ENCODE peak calls at places on chromosomes 16 and 17, in six cellular contexts. One of them, this sample, is unnamed.

GRCh38 chr16:79272141-79272577 is 328.4 kb downstream of the MAF start:
- DNase-seq in lower leg skin: no peak
- DNase-seq in mammary epithelial cell: no peak
- DNase-seq in omental fat pad: no peak
- DNase-seq in fibroblast of lung: no peak
- DNase-seq in stomach: no peak
- DNase-seq in this sample: no peak

GRCh38 chr16:21183995-21184394 is 25.5 kb downstream of the LDAF1 start:
- DNase-seq in omental fat pad: no peak
- DNase-seq in stomach: no peak
- DNase-seq in fibroblast of lung: no peak
- DNase-seq in mammary epithelial cell: no peak
- DNase-seq in lower leg skin: no peak
- DNase-seq in this sample: no peak

GRCh38 chr16:83059237-83059636 is 432.5 kb downstream of the CDH13 start:
- DNase-seq in stomach: no peak
- DNase-seq in omental fat pad: no peak
- DNase-seq in lower leg skin: no peak
- DNase-seq in fibroblast of lung: no peak
- DNase-seq in mammary epithelial cell: peak
- DNase-seq in this sample: no peak

GRCh38 chr16:10083301-10083700 is 98.9 kb downstream of the GRIN2A start:
- DNase-seq in omental fat pad: no peak
- DNase-seq in mammary epithelial cell: no peak
- DNase-seq in stomach: no peak
- DNase-seq in lower leg skin: no peak
- DNase-seq in fibroblast of lung: no peak
- DNase-seq in this sample: no peak

GRCh38 chr17:35774499-35774898 is 13.8 kb downstream of the C17orf50 start:
- DNase-seq in omental fat pad: no peak
- DNase-seq in mammary epithelial cell: no peak
- DNase-seq in fibroblast of lung: peak
- DNase-seq in lower leg skin: no peak
- DNase-seq in stomach: peak
- DNase-seq in this sample: no peak

GRCh38 chr17:8859029-8859803 is 8.3 kb downstream of the PIK3R6 start:
- DNase-seq in mammary epithelial cell: peak
- DNase-seq in lower leg skin: peak
- DNase-seq in omental fat pad: no peak
- DNase-seq in fibroblast of lung: no peak
- DNase-seq in stomach: no peak
- DNase-seq in this sample: no peak

GRCh38 chr17:78573955-78574354 is 3.2 kb downstream of the DNAH17 start:
- DNase-seq in mammary epithelial cell: no peak
- DNase-seq in stomach: no peak
- DNase-seq in fibroblast of lung: no peak
- DNase-seq in omental fat pad: no peak
- DNase-seq in lower leg skin: no peak
- DNase-seq in this sample: no peak

GRCh38 chr17:39618252-39618913 is 8.4 kb upstream of the PPP1R1B start:
- DNase-seq in lower leg skin: peak
- DNase-seq in omental fat pad: no peak
- DNase-seq in stomach: no peak
- DNase-seq in mammary epithelial cell: peak
- DNase-seq in fibroblast of lung: no peak
- DNase-seq in this sample: no peak

GRCh38 chr17:59565959-59566324 is 532 bp downstream of the DHX40 start:
- DNase-seq in omental fat pad: no peak
- DNase-seq in stomach: peak
- DNase-seq in fibroblast of lung: peak
- DNase-seq in mammary epithelial cell: peak
- DNase-seq in lower leg skin: no peak
- DNase-seq in this sample: no peak

GRCh38 chr16:9650284-9650683 is 531.9 kb downstream of the GRIN2A start:
- DNase-seq in stomach: no peak
- DNase-seq in lower leg skin: no peak
- DNase-seq in mammary epithelial cell: no peak
- DNase-seq in fibroblast of lung: no peak
- DNase-seq in omental fat pad: no peak
- DNase-seq in this sample: no peak

GRCh38 chr17:69058165-69058564 is 2.6 kb downstream of the ABCA9 start:
- DNase-seq in fibroblast of lung: no peak
- DNase-seq in stomach: no peak
- DNase-seq in lower leg skin: no peak
- DNase-seq in mammary epithelial cell: no peak
- DNase-seq in omental fat pad: no peak
- DNase-seq in this sample: no peak

GRCh38 chr17:76920364-76921139 is 52.3 kb downstream of the MGAT5B start:
- DNase-seq in fibroblast of lung: no peak
- DNase-seq in stomach: no peak
- DNase-seq in mammary epithelial cell: no peak
- DNase-seq in omental fat pad: no peak
- DNase-seq in lower leg skin: no peak
- DNase-seq in this sample: no peak

GRCh38 chr16:10122546-10122945 is 59.7 kb downstream of the GRIN2A start:
- DNase-seq in stomach: no peak
- DNase-seq in fibroblast of lung: no peak
- DNase-seq in lower leg skin: no peak
- DNase-seq in mammary epithelial cell: no peak
- DNase-seq in omental fat pad: no peak
- DNase-seq in this sample: no peak

GRCh38 chr17:73444021-73444420 is 132.2 kb upstream of the CDC42EP4 start:
- DNase-seq in omental fat pad: no peak
- DNase-seq in lower leg skin: no peak
- DNase-seq in mammary epithelial cell: no peak
- DNase-seq in stomach: no peak
- DNase-seq in fibroblast of lung: no peak
- DNase-seq in this sample: no peak

GRCh38 chr17:55317284-55317683 is 52.5 kb downstream of the HLF start:
- DNase-seq in mammary epithelial cell: no peak
- DNase-seq in omental fat pad: no peak
- DNase-seq in lower leg skin: no peak
- DNase-seq in stomach: no peak
- DNase-seq in fibroblast of lung: no peak
- DNase-seq in this sample: no peak

GRCh38 chr17:20273741-20274500 is 193.4 kb downstream of the LGALS9B start:
- DNase-seq in stomach: no peak
- DNase-seq in mammary epithelial cell: no peak
- DNase-seq in lower leg skin: no peak
- DNase-seq in fibroblast of lung: no peak
- DNase-seq in omental fat pad: no peak
- DNase-seq in this sample: no peak

GRCh38 chr16:87664792-87665191 is 62.5 kb downstream of the JPH3 start:
- DNase-seq in omental fat pad: no peak
- DNase-seq in mammary epithelial cell: no peak
- DNase-seq in fibroblast of lung: no peak
- DNase-seq in stomach: no peak
- DNase-seq in lower leg skin: no peak
- DNase-seq in this sample: no peak

GRCh38 chr16:83475108-83475507 is 332.7 kb upstream of the HSBP1 start:
- DNase-seq in omental fat pad: no peak
- DNase-seq in fibroblast of lung: no peak
- DNase-seq in lower leg skin: no peak
- DNase-seq in mammary epithelial cell: no peak
- DNase-seq in stomach: no peak
- DNase-seq in this sample: no peak

GRCh38 chr16:62213763-62214162 is 177.5 kb upstream of the CDH8 start:
- DNase-seq in lower leg skin: no peak
- DNase-seq in fibroblast of lung: no peak
- DNase-seq in stomach: no peak
- DNase-seq in omental fat pad: no peak
- DNase-seq in mammary epithelial cell: no peak
- DNase-seq in this sample: no peak

GRCh38 chr17:21453144-21453982 is 77.2 kb downstream of the KCNJ12 start:
- DNase-seq in omental fat pad: no peak
- DNase-seq in mammary epithelial cell: no peak
- DNase-seq in lower leg skin: no peak
- DNase-seq in fibroblast of lung: no peak
- DNase-seq in stomach: no peak
- DNase-seq in this sample: no peak

GRCh38 chr16:4489030-4489429 is 12.8 kb downstream of the HMOX2 start:
- DNase-seq in lower leg skin: no peak
- DNase-seq in fibroblast of lung: peak
- DNase-seq in omental fat pad: no peak
- DNase-seq in stomach: no peak
- DNase-seq in mammary epithelial cell: peak
- DNase-seq in this sample: no peak

GRCh38 chr16:10616744-10617640 is 36.6 kb upstream of the EMP2 start:
- DNase-seq in stomach: peak
- DNase-seq in lower leg skin: peak
- DNase-seq in omental fat pad: no peak
- DNase-seq in fibroblast of lung: peak
- DNase-seq in mammary epithelial cell: peak
- DNase-seq in this sample: no peak

GRCh38 chr16:79008036-79008868 is 592.3 kb downstream of the MAF start:
- DNase-seq in lower leg skin: peak
- DNase-seq in omental fat pad: no peak
- DNase-seq in fibroblast of lung: no peak
- DNase-seq in mammary epithelial cell: no peak
- DNase-seq in stomach: no peak
- DNase-seq in this sample: no peak

GRCh38 chr16:22257440-22257839 is 39.8 kb upstream of the POLR3E start:
- DNase-seq in stomach: no peak
- DNase-seq in mammary epithelial cell: no peak
- DNase-seq in lower leg skin: no peak
- DNase-seq in fibroblast of lung: no peak
- DNase-seq in omental fat pad: no peak
- DNase-seq in this sample: no peak

GRCh38 chr17:19703106-19703775 is 13.1 kb downstream of the SLC47A2 start:
- DNase-seq in stomach: no peak
- DNase-seq in fibroblast of lung: no peak
- DNase-seq in mammary epithelial cell: no peak
- DNase-seq in lower leg skin: peak
- DNase-seq in omental fat pad: no peak
- DNase-seq in this sample: no peak

DNA sequence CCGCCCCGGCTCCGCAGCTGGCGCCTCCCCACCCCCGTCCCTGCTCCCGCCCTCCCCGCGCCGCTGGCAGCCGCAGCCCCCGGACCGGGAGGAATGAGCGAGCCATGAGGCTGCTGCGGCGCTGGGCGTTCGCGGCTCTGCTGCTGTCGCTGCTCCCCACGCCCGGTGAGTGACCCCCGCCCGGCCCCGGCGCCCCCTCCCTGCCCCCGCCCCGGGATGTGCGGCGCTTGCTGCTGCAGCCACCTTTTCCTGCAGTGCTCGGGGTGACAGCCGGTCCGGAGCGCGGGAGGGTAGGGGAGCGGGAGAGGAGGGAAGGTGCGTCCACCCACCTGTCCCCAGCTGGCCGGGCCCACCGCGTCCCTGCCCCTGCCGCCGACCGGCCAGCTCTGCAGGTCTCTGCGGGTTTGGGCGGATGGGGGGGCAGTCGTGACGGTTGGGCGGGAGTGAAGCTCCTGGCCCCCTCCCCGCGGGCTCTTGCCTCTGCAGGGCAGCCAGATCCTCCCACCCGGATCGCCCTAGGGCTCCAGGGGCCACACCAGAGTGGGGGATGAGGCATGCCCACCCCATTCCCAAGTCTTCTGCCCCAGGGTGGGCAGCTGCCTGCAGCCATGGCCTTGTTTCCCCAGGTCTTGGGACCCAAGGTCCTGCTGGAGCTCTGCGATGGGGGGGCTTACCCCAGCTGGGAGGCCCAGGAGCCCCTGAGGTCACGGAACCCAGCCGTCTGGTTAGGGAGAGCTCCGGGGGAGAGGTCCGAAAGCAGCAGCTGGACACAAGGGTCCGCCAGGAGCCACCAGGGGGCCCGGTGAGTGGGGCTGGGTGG is 518 bp downstream of the ADAM11 start:
- DNase-seq in mammary epithelial cell: no peak
- DNase-seq in omental fat pad: no peak
- DNase-seq in stomach: no peak
- DNase-seq in lower leg skin: no peak
- DNase-seq in fibroblast of lung: no peak
- DNase-seq in this sample: no peak
- TF ChIP-seq CTCF in mammary epithelial cell: no peak
- TF ChIP-seq CTCF in omental fat pad: no peak
- TF ChIP-seq CTCF in stomach: no peak
- TF ChIP-seq CTCF in lower leg skin: no peak
- TF ChIP-seq CTCF in fibroblast of lung: no peak
- TF ChIP-seq CTCF in this sample: no peak

GRCh38 chr16:30370444-30371247 is at the start of gene TBC1D10B:
- DNase-seq in fibroblast of lung: peak
- DNase-seq in stomach: peak
- DNase-seq in lower leg skin: peak
- DNase-seq in omental fat pad: peak
- DNase-seq in mammary epithelial cell: peak
- DNase-seq in this sample: peak
- TF ChIP-seq CTCF in fibroblast of lung: peak
- TF ChIP-seq CTCF in stomach: peak
- TF ChIP-seq CTCF in lower leg skin: peak
- TF ChIP-seq CTCF in omental fat pad: no peak
- TF ChIP-seq CTCF in mammary epithelial cell: peak
- TF ChIP-seq CTCF in this sample: no peak

DNA sequence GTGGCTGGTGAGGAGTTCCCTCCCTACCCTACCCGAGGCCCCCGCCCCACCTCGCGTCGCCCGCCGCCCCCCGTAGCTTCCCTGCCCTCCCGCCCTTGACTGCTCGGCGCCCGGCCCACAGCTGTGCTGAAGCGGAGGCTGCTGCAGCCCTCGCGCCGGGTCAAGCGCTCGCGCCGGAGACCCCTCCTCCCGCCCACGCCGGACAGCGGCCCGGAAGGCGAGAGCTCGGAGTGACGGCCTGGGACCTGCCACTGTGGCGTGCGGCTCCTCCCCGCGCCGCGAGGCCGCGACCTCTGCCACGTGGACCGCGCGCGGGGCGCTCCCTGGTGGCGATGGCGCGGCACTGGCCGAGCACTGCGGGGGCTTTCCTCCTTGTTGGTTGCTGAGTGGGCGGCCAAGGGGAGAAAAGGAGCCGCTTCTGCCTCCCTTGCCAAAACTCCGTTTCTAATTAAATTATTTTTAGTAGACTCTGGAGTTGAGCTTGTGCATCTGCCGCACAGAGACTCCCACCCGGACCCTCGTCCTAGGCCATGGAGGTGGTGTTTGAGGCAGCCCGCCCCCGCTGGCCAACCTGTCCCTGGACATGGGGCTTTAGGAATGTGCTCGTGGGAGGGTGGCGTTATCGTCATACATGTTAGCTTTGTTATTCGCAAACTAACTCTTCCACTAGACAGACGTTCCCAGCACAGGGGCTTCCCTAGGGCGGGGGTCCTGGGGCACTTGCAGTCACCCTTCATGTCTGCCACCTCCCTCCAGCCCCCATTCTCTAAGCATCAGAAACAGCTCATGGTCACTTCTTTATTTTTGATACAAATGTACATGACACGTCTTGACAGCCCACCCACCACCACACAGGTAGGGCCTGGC is 4.4 kb downstream of the TP53I13 start:
- DNase-seq in mammary epithelial cell: no peak
- DNase-seq in lower leg skin: peak
- DNase-seq in stomach: peak
- DNase-seq in fibroblast of lung: peak
- DNase-seq in omental fat pad: no peak
- DNase-seq in this sample: peak
- TF ChIP-seq CTCF in mammary epithelial cell: peak
- TF ChIP-seq CTCF in lower leg skin: no peak
- TF ChIP-seq CTCF in stomach: peak
- TF ChIP-seq CTCF in fibroblast of lung: peak
- TF ChIP-seq CTCF in omental fat pad: no peak
- TF ChIP-seq CTCF in this sample: no peak

GRCh38 chr16:57318240-57318970 is 33.9 kb upstream of the PLLP start:
- DNase-seq in mammary epithelial cell: no peak
- DNase-seq in stomach: no peak
- DNase-seq in lower leg skin: peak
- DNase-seq in fibroblast of lung: no peak
- DNase-seq in omental fat pad: no peak
- DNase-seq in this sample: no peak
- TF ChIP-seq CTCF in mammary epithelial cell: no peak
- TF ChIP-seq CTCF in stomach: no peak
- TF ChIP-seq CTCF in lower leg skin: no peak
- TF ChIP-seq CTCF in fibroblast of lung: no peak
- TF ChIP-seq CTCF in omental fat pad: no peak
- TF ChIP-seq CTCF in this sample: no peak

GRCh38 chr17:13003454-13003851 is 14.4 kb downstream of the ELAC2 start:
- DNase-seq in fibroblast of lung: no peak
- DNase-seq in stomach: no peak
- DNase-seq in mammary epithelial cell: no peak
- DNase-seq in lower leg skin: no peak
- DNase-seq in omental fat pad: no peak
- DNase-seq in this sample: no peak
- TF ChIP-seq CTCF in fibroblast of lung: no peak
- TF ChIP-seq CTCF in stomach: peak
- TF ChIP-seq CTCF in mammary epithelial cell: no peak
- TF ChIP-seq CTCF in lower leg skin: no peak
- TF ChIP-seq CTCF in omental fat pad: no peak
- TF ChIP-seq CTCF in this sample: no peak